ENCODE peak calls at places on chromosomes 12 and 14, in five cellular contexts. J is fibroblast of lung, H is neural progenitor cell, X is GM23338, N is SK-N-SH. T is an unnamed sample.

GRCh38 chr14:36905272-36906046 is 243.8 kb downstream of the PAX9 start:
- DNase-seq in J (no peak), H (peak; percentile 11), X (no peak), N (no peak), T (no peak)

GRCh38 chr14:91185721-91186120 is 58.8 kb downstream of the GPR68 start:
- DNase-seq in J (peak; percentile 17), H (no peak), X (no peak), N (peak; percentile 30), T (no peak)

GRCh38 chr12:128857173-128857770 is 4.0 kb downstream of the GLT1D1 start:
- DNase-seq in J (no peak), H (no peak), X (no peak), N (no peak), T (no peak)

GRCh38 chr12:71521125-71521524 is 81.5 kb downstream of the LGR5 start:
- DNase-seq in J (no peak), H (no peak), X (peak; percentile 51), N (no peak), T (no peak)

GRCh38 chr12:53170876-53171724 is 9.4 kb upstream of the ZNF740 start:
- DNase-seq in J (peak; percentile 34), H (no peak), X (no peak), N (no peak), T (no peak)

GRCh38 chr12:6921996-6922935 is 5.5 kb upstream of the ATN1 start:
- DNase-seq in J (no peak), H (no peak), X (no peak), N (no peak), T (peak; percentile 80)

GRCh38 chr12:86613306-86613705 is 357.1 kb upstream of the MGAT4C start:
- DNase-seq in J (no peak), H (no peak), X (no peak), N (no peak), T (no peak)

GRCh38 chr12:64912501-64912900 is 88.1 kb downstream of the TBC1D30 start:
- DNase-seq in J (peak; percentile 47), H (no peak), X (no peak), N (no peak), T (no peak)

GRCh38 chr12:109624467-109624866 is 50.9 kb downstream of the MVK start:
- DNase-seq in J (no peak), H (no peak), X (no peak), N (no peak), T (no peak)

GRCh38 chr12:47995976-47996375 is 8.3 kb downstream of the COL2A1 start:
- DNase-seq in J (peak; percentile 81), H (no peak), X (no peak), N (no peak), T (no peak)

GRCh38 chr14:22164616-22165015 is 424.4 kb downstream of the DAD1 start:
- DNase-seq in J (no peak), H (no peak), X (no peak), N (no peak), T (no peak)

GRCh38 chr14:65703996-65704395 is 291.5 kb downstream of the FUT8 start:
- DNase-seq in J (peak; percentile 52), H (no peak), X (peak; percentile 21), N (no peak), T (no peak)

GRCh38 chr12:128940974-128941373 is 87.7 kb downstream of the GLT1D1 start:
- DNase-seq in J (no peak), H (no peak), X (no peak), N (no peak), T (no peak)

GRCh38 chr14:59582161-59582560 is 5.5 kb upstream of the CCDC175 start:
- DNase-seq in J (peak; percentile 8), H (no peak), X (no peak), N (no peak), T (no peak)

GRCh38 chr14:58587271-58587670 is 50.5 kb upstream of the DACT1 start:
- DNase-seq in J (peak; percentile 87), H (no peak), X (no peak), N (no peak), T (no peak)

GRCh38 chr12:19892186-19892585 is 452.9 kb downstream of the AEBP2 start:
- DNase-seq in J (no peak), H (no peak), X (no peak), N (no peak), T (no peak)

GRCh38 chr14:52351561-52352491 is 37.7 kb downstream of the PTGER2 start:
- DNase-seq in J (peak; percentile 76), H (no peak), X (no peak), N (no peak), T (no peak)

GRCh38 chr12:121390856-121391255 is 9.1 kb upstream of the RNF34 start:
- DNase-seq in J (no peak), H (no peak), X (no peak), N (no peak), T (no peak)

GRCh38 chr12:124392991-124393790 is 98.3 kb downstream of the RFLNA start:
- DNase-seq in J (peak; percentile 69), H (peak; percentile 55), X (no peak), N (peak; percentile 92), T (peak; percentile 70)
- H4K20me1 ChIP-seq in J (no peaks in the 10 kb centered on the region), H (peaks cover 76% of the 10 kb centered on the region), X (peaks cover 6% of the 10 kb centered on the region), N (no peaks in the 10 kb centered on the region), T (peaks cover 5% of the 10 kb centered on the region)

GRCh38 chr12:50589650-50590435 is 85.1 kb downstream of the DIP2B start:
- DNase-seq in J (peak; percentile 97), H (no peak), X (no peak), N (no peak), T (no peak)
- H3K27ac ChIP-seq in J (no peak overlapping the region), H (no peak overlapping the region), X (no peak overlapping the region), N (peak overlapping the region; percentile 99), T (peak overlapping the region; percentile 25)

DNA sequence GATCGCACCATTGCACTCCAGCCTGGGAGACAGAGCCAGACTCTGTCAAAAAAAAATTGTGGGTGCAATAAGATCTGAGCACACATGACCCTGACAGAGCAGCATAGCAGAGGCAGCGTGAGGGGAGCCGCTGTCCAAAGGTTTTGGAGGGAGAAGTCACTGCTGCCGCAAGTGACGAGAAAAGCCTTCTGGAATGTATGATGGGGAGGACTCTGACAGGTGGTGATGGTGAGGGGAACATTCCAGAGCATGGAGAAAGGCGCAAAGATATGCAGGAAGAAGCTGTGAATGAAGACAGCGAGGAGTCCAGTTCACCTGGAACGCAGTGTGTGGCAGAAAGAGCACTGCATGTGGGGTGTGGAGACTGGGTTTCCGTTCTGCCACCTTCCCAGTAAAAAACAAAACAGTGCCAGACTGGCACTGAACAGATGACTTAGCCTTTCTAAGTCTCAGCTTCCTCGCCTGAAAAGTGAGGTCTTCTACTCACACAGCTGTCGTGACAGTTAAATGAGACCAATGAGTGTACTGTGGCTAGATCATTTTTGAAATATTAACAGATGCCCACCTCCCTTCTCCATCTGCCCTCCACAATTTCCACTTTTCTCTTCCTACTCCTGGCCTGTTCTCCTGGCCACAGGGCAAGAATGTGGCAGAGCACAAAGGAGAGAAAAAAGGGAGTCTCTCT is 53.4 kb upstream of the PTHLH start:
- DNase-seq in J (peak; percentile 28), H (no peak), X (peak; percentile 10), N (no peak), T (no peak)
- H3K4me1 ChIP-seq in J (peaks cover 6% of the 10 kb centered on the region), H (no peaks in the 10 kb centered on the region), X (no peaks in the 10 kb centered on the region), N (peaks cover 23% of the 10 kb centered on the region), T (no peaks in the 10 kb centered on the region)

GRCh38 chr14:61338457-61338856 is 17.1 kb downstream of the PRKCH start:
- DNase-seq in J (no peak), H (no peak), X (peak; percentile 14), N (no peak), T (no peak)
- H4K20me1 ChIP-seq in J (no peaks in the 10 kb centered on the region), H (no peaks in the 10 kb centered on the region), X (no peaks in the 10 kb centered on the region), N (no peaks in the 10 kb centered on the region), T (no peaks in the 10 kb centered on the region)

GRCh38 chr12:81085832-81086231 is 8.0 kb downstream of the ACSS3 start:
- DNase-seq in J (no peak), H (no peak), X (no peak), N (no peak), T (no peak)

GRCh38 chr12:81086342-81086741 is 8.5 kb downstream of the ACSS3 start:
- DNase-seq in J (no peak), H (peak; percentile 69), X (peak; percentile 52), N (no peak), T (no peak)

GRCh38 chr12:81083018-81083417 is 5.1 kb downstream of the ACSS3 start:
- DNase-seq in J (no peak), H (no peak), X (peak; percentile 51), N (no peak), T (no peak)

GRCh38 chr12:81083906-81084513 is 6.1 kb downstream of the ACSS3 start:
- DNase-seq in J (no peak), H (peak; percentile 25), X (no peak), N (no peak), T (no peak)

DNA sequence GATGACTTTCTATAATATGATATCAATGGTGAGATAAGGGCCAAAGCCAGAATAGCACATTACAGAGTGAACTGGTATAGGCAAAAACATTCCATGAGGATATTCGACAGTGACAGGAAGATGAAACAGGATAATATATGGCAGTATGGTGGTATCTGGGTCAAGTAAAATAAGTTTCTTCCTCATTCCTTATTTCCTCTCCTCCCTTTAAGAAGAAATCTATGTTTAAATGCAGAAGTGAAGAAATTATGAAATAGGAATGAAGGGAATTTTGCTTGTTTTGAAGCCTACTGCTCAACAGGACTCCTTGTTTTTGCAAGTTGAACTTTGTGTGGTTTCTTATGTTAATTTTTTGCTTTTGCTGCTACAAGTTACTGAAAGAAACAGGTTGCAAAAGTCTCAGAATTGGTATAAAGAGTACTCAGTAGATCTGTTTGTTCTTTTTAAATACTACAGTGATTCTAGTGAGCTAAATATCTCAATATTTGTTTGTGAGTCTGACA is 7.0 kb downstream of the ACSS3 start:
- DNase-seq in J (peak; percentile 26), H (no peak), X (no peak), N (no peak), T (no peak)
- H3K27ac ChIP-seq in J (no peak overlapping the region), H (no peak overlapping the region), X (peak overlapping the region; percentile 79), N (no peak overlapping the region), T (no peak overlapping the region)

DNA sequence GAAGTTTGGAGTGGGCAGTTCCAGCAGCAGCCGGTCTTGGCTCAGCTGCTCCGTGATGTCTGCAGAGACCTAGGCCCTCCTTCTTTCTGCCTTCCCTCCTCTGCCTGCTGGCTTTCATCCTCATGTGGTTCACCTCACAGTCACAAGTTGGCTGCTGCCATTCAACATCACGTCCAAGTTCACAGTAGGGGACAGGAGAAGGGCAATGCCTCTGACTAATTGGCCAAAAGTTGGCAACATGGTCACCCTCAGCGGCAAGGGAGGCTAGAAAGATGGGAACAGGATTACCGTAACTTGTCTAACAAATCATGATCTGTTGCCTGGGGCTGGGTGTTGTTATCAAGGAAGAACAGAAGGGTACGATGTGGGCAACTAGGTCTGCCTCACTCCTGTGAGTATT is 7.8 kb upstream of the CACNA2D4 start:
- DNase-seq in J (no peak), H (no peak), X (no peak), N (no peak), T (peak; percentile 17)
- H3K4me1 ChIP-seq in J (no peaks in the 10 kb centered on the region), H (peaks cover 3% of the 10 kb centered on the region), X (no peaks in the 10 kb centered on the region), N (peaks cover 44% of the 10 kb centered on the region), T (peaks cover 39% of the 10 kb centered on the region)

GRCh38 chr12:124549629-124550028 is 17.8 kb downstream of the NCOR2 start:
- DNase-seq in J (peak; percentile 49), H (no peak), X (no peak), N (no peak), T (no peak)

GRCh38 chr12:124544983-124545382 is 22.4 kb downstream of the NCOR2 start:
- DNase-seq in J (no peak), H (no peak), X (no peak), N (no peak), T (no peak)

GRCh38 chr12:124548854-124549378 is 18.5 kb downstream of the NCOR2 start:
- DNase-seq in J (peak; percentile 76), H (no peak), X (no peak), N (peak; percentile 72), T (no peak)

GRCh38 chr12:124545508-124546418 is 21.6 kb downstream of the NCOR2 start:
- DNase-seq in J (peak; percentile 92), H (no peak), X (no peak), N (no peak), T (peak; percentile 57)

GRCh38 chr12:124547626-124548025 is 19.8 kb downstream of the NCOR2 start:
- DNase-seq in J (no peak), H (no peak), X (no peak), N (no peak), T (no peak)
- H4K20me1 ChIP-seq in J (no peaks in the 10 kb centered on the region), H (peaks cover 100% of the 10 kb centered on the region), X (peaks cover 55% of the 10 kb centered on the region), N (peaks cover 95% of the 10 kb centered on the region), T (peaks cover 64% of the 10 kb centered on the region)